ENCODE peak calls at places on chromosomes 16 and 17, in five cellular contexts. S, Z, L, K and U are unnamed samples. For H3K4me1 and H3K36me3, the result is how much of the 10 kb centered on the place peaks cover.

GRCh38 chr17:14323522-14323981 is 22.7 kb downstream of the HS3ST3B1 start:
- DNase-seq in S (no peak), K (no peak), L (no peak), Z (no peak), U (no peak)

GRCh38 chr16:48218473-48218872 is 25.6 kb upstream of the LONP2 start:
- DNase-seq in Z (no peak), K (no peak), S (no peak), L (no peak), U (no peak)

GRCh38 chr16:66006485-66006884 is 360.0 kb upstream of the CDH5 start:
- DNase-seq in K (no peak), Z (no peak), S (no peak), L (no peak), U (no peak)

GRCh38 chr16:50067290-50067853 is 1.6 kb downstream of the HEATR3 start:
- DNase-seq in Z (no peak), L (peak), S (peak), K (peak), U (no peak)

GRCh38 chr16:1543085-1543896 is 9.8 kb downstream of the TMEM204 start:
- DNase-seq in L (peak), Z (peak), S (peak), K (no peak), U (peak)

GRCh38 chr16:4648917-4649316 is 24.3 kb downstream of the MGRN1 start:
- DNase-seq in K (no peak), L (no peak), S (no peak), Z (no peak), U (no peak)

GRCh38 chr17:35051579-35052239 is 11.8 kb downstream of the RFFL start:
- DNase-seq in L (no peak), S (no peak), Z (no peak), K (peak), U (no peak)

GRCh38 chr17:69430488-69430887 is 16.0 kb downstream of the MAP2K6 start:
- DNase-seq in S (no peak), Z (no peak), K (peak), L (no peak), U (no peak)

GRCh38 chr16:59697236-59697635 is 963.1 kb upstream of the GOT2 start:
- DNase-seq in K (no peak), Z (no peak), L (peak), S (no peak), U (no peak)

GRCh38 chr17:1649844-1650409 is at the start of gene RILP:
- DNase-seq in L (peak), S (peak), K (peak), Z (peak), U (peak)

GRCh38 chr16:67481561-67482259 is 753 bp upstream of the ATP6V0D1 start:
- DNase-seq in K (peak), S (no peak), L (peak), Z (peak), U (peak)

GRCh38 chr16:51553910-51554309 is 402.8 kb upstream of the SALL1 start:
- DNase-seq in L (peak), S (no peak), K (no peak), Z (no peak), U (no peak)

GRCh38 chr16:85956426-85956825 is 57.5 kb downstream of the IRF8 start:
- DNase-seq in Z (no peak), K (no peak), S (no peak), L (no peak), U (no peak)

GRCh38 chr17:80259642-80260535 is 763 bp upstream of the RNF213 start:
- DNase-seq in L (peak), Z (peak), S (peak), K (peak), U (peak)

GRCh38 chr17:57544381-57544780 is 200.7 kb downstream of the CCDC182 start:
- DNase-seq in Z (no peak), K (no peak), L (no peak), S (no peak), U (no peak)

GRCh38 chr17:57548421-57549385 is 196.4 kb downstream of the CCDC182 start:
- DNase-seq in Z (no peak), S (no peak), K (no peak), L (peak), U (no peak)

GRCh38 chr17:57544834-57545463 is 200.2 kb downstream of the CCDC182 start:
- DNase-seq in L (no peak), S (no peak), Z (no peak), K (no peak), U (no peak)

GRCh38 chr17:57543230-57543629 is 201.9 kb downstream of the CCDC182 start:
- DNase-seq in K (no peak), L (no peak), Z (no peak), S (no peak), U (no peak)

DNA sequence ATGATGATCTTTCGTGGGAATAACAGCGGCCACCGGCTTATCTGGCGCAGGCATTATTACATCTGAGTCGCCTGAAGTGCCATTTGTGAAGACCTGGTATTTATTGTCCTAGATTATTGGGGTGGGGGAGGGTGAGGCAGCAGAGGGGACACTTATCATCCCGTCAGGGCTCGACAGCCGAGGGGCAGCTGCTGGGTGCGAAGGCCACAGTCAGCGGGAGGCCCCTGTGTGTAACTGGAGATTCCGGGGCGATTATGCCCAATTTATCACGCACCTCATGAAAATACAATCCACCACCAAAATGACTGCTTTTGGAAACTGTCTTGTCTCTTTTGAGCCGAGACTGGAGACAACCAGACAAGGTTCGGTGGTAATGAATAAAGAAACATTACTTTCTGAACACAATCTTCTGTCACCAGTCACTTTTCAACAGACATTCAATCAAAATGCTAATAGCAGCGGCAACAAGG is 199.2 kb downstream of the CCDC182 start:
- DNase-seq in Z (no peak), L (no peak), K (no peak), S (no peak), U (no peak)
- H3K4me1 ChIP-seq in Z (under half), L (under half), K (half or more), S (under half), U (under half)

GRCh38 chr17:8377422-8377821 is 918 bp upstream of the KRABD2 start:
- DNase-seq in K (no peak), S (no peak), L (no peak), Z (no peak), U (no peak)

GRCh38 chr17:8382880-8383142 is 182 bp downstream of the RPL26 start:
- DNase-seq in Z (no peak), S (no peak), K (no peak), L (no peak), U (no peak)

GRCh38 chr17:8383143-8383974 is at the start of gene RPL26:
- DNase-seq in L (peak), K (peak), Z (peak), S (peak), U (peak)

GRCh38 chr17:8382052-8382879 is 727 bp downstream of the RPL26 start:
- DNase-seq in S (peak), K (no peak), Z (no peak), L (peak), U (no peak)

GRCh38 chr17:8380049-8380448 is 2.9 kb downstream of the RPL26 start:
- DNase-seq in S (no peak), L (no peak), K (no peak), Z (no peak), U (no peak)
- H3K36me3 ChIP-seq in S (under half), L (under half), K (under half), Z (half or more), U (half or more)

GRCh38 chr17:7133916-7134315 is 19.3 kb upstream of the ASGR2 start:
- DNase-seq in S (no peak), Z (no peak), L (no peak), K (no peak), U (no peak)

GRCh38 chr17:7130626-7131467 is 16.2 kb upstream of the ASGR2 start:
- DNase-seq in S (no peak), Z (no peak), K (no peak), L (no peak), U (no peak)

GRCh38 chr17:7136266-7136877 is 21.8 kb upstream of the ASGR2 start:
- DNase-seq in Z (peak), S (peak), L (peak), K (peak), U (peak)

GRCh38 chr17:7132511-7133094 is 18.0 kb upstream of the ASGR2 start:
- DNase-seq in K (peak), Z (no peak), S (no peak), L (no peak), U (no peak)

GRCh38 chr17:7133424-7133823 is 18.8 kb upstream of the ASGR2 start:
- DNase-seq in L (no peak), S (no peak), K (peak), Z (no peak), U (peak)
- TF ChIP-seq CTCF in L (peak), S (peak), K (no peak), Z (no peak), U (peak)

GRCh38 chr17:77420476-77420803 is 279.7 kb downstream of the SEC14L1 start:
- DNase-seq in Z (no peak), K (no peak), S (no peak), L (no peak), U (no peak)
- H3K4me1 ChIP-seq in Z (half or more), K (half or more), S (half or more), L (half or more), U (half or more)

GRCh38 chr17:42488032-42488431 is 29.4 kb downstream of the ATP6V0A1 start:
- DNase-seq in S (no peak), L (no peak), K (no peak), Z (no peak), U (no peak)
- H3K36me3 ChIP-seq in S (under half), L (under half), K (under half), Z (half or more), U (half or more)

GRCh38 chr17:8574687-8575086 is 55.8 kb downstream of the MYH10 start:
- DNase-seq in L (peak), S (no peak), K (no peak), Z (no peak), U (no peak)
- TF ChIP-seq CTCF in L (peak), S (peak), K (no peak), Z (no peak), U (peak)

GRCh38 chr17:17064322-17064721 is 22.1 kb downstream of the MPRIP start:
- DNase-seq in L (no peak), S (no peak), Z (no peak), K (no peak), U (no peak)
- H3K4me1 ChIP-seq in L (under half), S (under half), Z (half or more), K (under half), U (half or more)

DNA sequence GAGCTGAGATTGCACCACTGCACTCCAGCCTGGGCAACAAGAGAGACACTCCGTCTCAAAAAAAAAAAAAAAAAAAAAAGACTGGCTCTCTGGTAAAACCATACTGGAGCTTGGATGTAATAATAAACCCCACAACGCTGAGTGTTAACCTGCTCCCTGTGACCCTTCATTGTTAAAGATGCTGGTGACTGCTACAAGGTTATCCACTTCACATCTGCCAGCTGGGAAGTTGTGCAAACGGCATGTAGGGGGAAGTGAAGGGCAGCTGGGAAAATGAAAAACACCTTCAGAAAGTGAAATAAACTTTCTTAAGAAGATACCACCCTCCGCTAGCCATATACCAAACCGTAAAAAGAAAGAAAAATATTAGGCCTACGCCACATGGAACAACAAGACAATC is 131.0 kb upstream of the NUDT7 start:
- DNase-seq in S (no peak), K (no peak), Z (no peak), L (no peak), U (no peak)
- H3K36me3 ChIP-seq in S (under half), K (under half), Z (under half), L (under half), U (under half)

GRCh38 chr16:89330177-89330856 is 112.8 kb downstream of the ZNF778 start:
- DNase-seq in L (no peak), Z (peak), K (no peak), S (peak), U (peak)

GRCh38 chr16:89331371-89332109 is 114.0 kb downstream of the ZNF778 start:
- DNase-seq in S (no peak), K (no peak), L (no peak), Z (no peak), U (no peak)

GRCh38 chr16:89334050-89334449 is 116.5 kb downstream of the ZNF778 start:
- DNase-seq in Z (no peak), L (no peak), S (no peak), K (no peak), U (no peak)

GRCh38 chr16:89334461-89334860 is 117.0 kb downstream of the ZNF778 start:
- DNase-seq in Z (no peak), K (no peak), L (no peak), S (no peak), U (peak)

GRCh38 chr16:89332248-89333245 is 115.0 kb downstream of the ZNF778 start:
- DNase-seq in L (no peak), S (no peak), K (no peak), Z (no peak), U (no peak)
- TF ChIP-seq CTCF in L (no peak), S (no peak), K (no peak), Z (no peak), U (no peak)